ENCODE peak calls at places on chromosomes 6 and 20, in nine cellular contexts. One of them, this sample, is unnamed.

GRCh38 chr20:50930139-50931047 is 844 bp downstream of the ADNP start:
- DNase-seq in endothelial cell of umbilical vein: no peak
- DNase-seq in spleen: peak; percentile 91
- DNase-seq in stomach: peak; percentile 29
- DNase-seq in testis: no peak
- DNase-seq in IMR-90: no peak
- DNase-seq in A549: peak; percentile 9
- DNase-seq in K562: peak; percentile 30
- DNase-seq in Peyer's patch: peak; percentile 51
- DNase-seq in this sample: peak; percentile 30

GRCh38 chr20:48238326-48238725 is 453.0 kb upstream of the SULF2 start:
- DNase-seq in stomach: no peak
- DNase-seq in A549: no peak
- DNase-seq in Peyer's patch: no peak
- DNase-seq in spleen: no peak
- DNase-seq in testis: no peak
- DNase-seq in endothelial cell of umbilical vein: no peak
- DNase-seq in IMR-90: peak; percentile 54
- DNase-seq in K562: no peak
- DNase-seq in this sample: no peak

GRCh38 chr6:124119591-124119990 is 315.9 kb downstream of the NKAIN2 start:
- DNase-seq in testis: no peak
- DNase-seq in K562: no peak
- DNase-seq in endothelial cell of umbilical vein: no peak
- DNase-seq in IMR-90: no peak
- DNase-seq in stomach: no peak
- DNase-seq in A549: no peak
- DNase-seq in spleen: no peak
- DNase-seq in Peyer's patch: no peak
- DNase-seq in this sample: no peak

GRCh38 chr6:157240960-157241311 is 82.4 kb downstream of the TMEM242 start:
- DNase-seq in A549: no peak
- DNase-seq in spleen: peak; percentile 63
- DNase-seq in stomach: no peak
- DNase-seq in IMR-90: no peak
- DNase-seq in K562: no peak
- DNase-seq in endothelial cell of umbilical vein: no peak
- DNase-seq in Peyer's patch: no peak
- DNase-seq in testis: no peak
- DNase-seq in this sample: no peak

GRCh38 chr20:43711098-43711654 is 15.6 kb downstream of the GTSF1L start:
- DNase-seq in IMR-90: no peak
- DNase-seq in A549: no peak
- DNase-seq in endothelial cell of umbilical vein: no peak
- DNase-seq in K562: no peak
- DNase-seq in stomach: no peak
- DNase-seq in Peyer's patch: no peak
- DNase-seq in spleen: no peak
- DNase-seq in testis: no peak
- DNase-seq in this sample: no peak

GRCh38 chr20:53216856-53217576 is 244.9 kb downstream of the TSHZ2 start:
- DNase-seq in IMR-90: no peak
- DNase-seq in K562: peak; percentile 83
- DNase-seq in stomach: peak; percentile 83
- DNase-seq in endothelial cell of umbilical vein: peak; percentile 19
- DNase-seq in testis: peak; percentile 87
- DNase-seq in A549: peak; percentile 29
- DNase-seq in Peyer's patch: peak; percentile 85
- DNase-seq in spleen: peak; percentile 93
- DNase-seq in this sample: peak; percentile 86

GRCh38 chr6:369559-370431 is 21.8 kb upstream of the IRF4 start:
- DNase-seq in IMR-90: no peak
- DNase-seq in stomach: no peak
- DNase-seq in K562: no peak
- DNase-seq in testis: no peak
- DNase-seq in spleen: peak; percentile 69
- DNase-seq in endothelial cell of umbilical vein: no peak
- DNase-seq in A549: no peak
- DNase-seq in Peyer's patch: no peak
- DNase-seq in this sample: no peak

GRCh38 chr20:5788385-5788895 is 38.2 kb downstream of the SHLD1 start:
- DNase-seq in stomach: peak; percentile 80
- DNase-seq in spleen: peak; percentile 88
- DNase-seq in IMR-90: peak; percentile 91
- DNase-seq in endothelial cell of umbilical vein: peak; percentile 82
- DNase-seq in A549: peak; percentile 94
- DNase-seq in Peyer's patch: peak; percentile 92
- DNase-seq in testis: peak; percentile 94
- DNase-seq in K562: peak; percentile 72
- DNase-seq in this sample: peak; percentile 83

GRCh38 chr6:27205375-27206278 is 41.9 kb upstream of the PRSS16 start:
- DNase-seq in IMR-90: peak; percentile 24
- DNase-seq in K562: peak; percentile 53
- DNase-seq in endothelial cell of umbilical vein: no peak
- DNase-seq in stomach: no peak
- DNase-seq in Peyer's patch: no peak
- DNase-seq in testis: no peak
- DNase-seq in spleen: no peak
- DNase-seq in A549: no peak
- DNase-seq in this sample: no peak

GRCh38 chr6:127382413-127382812 is 39.0 kb upstream of the ECHDC1 start:
- DNase-seq in spleen: no peak
- DNase-seq in endothelial cell of umbilical vein: no peak
- DNase-seq in IMR-90: no peak
- DNase-seq in A549: no peak
- DNase-seq in K562: no peak
- DNase-seq in stomach: no peak
- DNase-seq in testis: no peak
- DNase-seq in Peyer's patch: no peak
- DNase-seq in this sample: no peak

GRCh38 chr6:168909288-168909687 is 344.4 kb downstream of the THBS2 start:
- DNase-seq in stomach: no peak
- DNase-seq in spleen: no peak
- DNase-seq in K562: no peak
- DNase-seq in A549: no peak
- DNase-seq in Peyer's patch: no peak
- DNase-seq in IMR-90: no peak
- DNase-seq in testis: no peak
- DNase-seq in endothelial cell of umbilical vein: no peak
- DNase-seq in this sample: no peak

GRCh38 chr6:31400467-31401289 is 2.7 kb upstream of the MICA start:
- DNase-seq in K562: peak; percentile 51
- DNase-seq in stomach: peak; percentile 86
- DNase-seq in Peyer's patch: peak; percentile 94
- DNase-seq in A549: peak; percentile 44
- DNase-seq in testis: peak; percentile 83
- DNase-seq in spleen: peak; percentile 96
- DNase-seq in endothelial cell of umbilical vein: peak; percentile 54
- DNase-seq in IMR-90: peak; percentile 34
- DNase-seq in this sample: peak; percentile 81

GRCh38 chr6:162973141-162973872 is 245.5 kb downstream of the PACRG start:
- DNase-seq in IMR-90: no peak
- DNase-seq in Peyer's patch: no peak
- DNase-seq in K562: no peak
- DNase-seq in stomach: no peak
- DNase-seq in spleen: no peak
- DNase-seq in testis: no peak
- DNase-seq in A549: no peak
- DNase-seq in endothelial cell of umbilical vein: no peak
- DNase-seq in this sample: no peak

GRCh38 chr20:24768226-24768625 is 180.8 kb upstream of the CST7 start:
- DNase-seq in K562: no peak
- DNase-seq in stomach: no peak
- DNase-seq in spleen: no peak
- DNase-seq in Peyer's patch: peak; percentile 11
- DNase-seq in testis: peak; percentile 4
- DNase-seq in endothelial cell of umbilical vein: no peak
- DNase-seq in IMR-90: no peak
- DNase-seq in A549: no peak
- DNase-seq in this sample: no peak

DNA sequence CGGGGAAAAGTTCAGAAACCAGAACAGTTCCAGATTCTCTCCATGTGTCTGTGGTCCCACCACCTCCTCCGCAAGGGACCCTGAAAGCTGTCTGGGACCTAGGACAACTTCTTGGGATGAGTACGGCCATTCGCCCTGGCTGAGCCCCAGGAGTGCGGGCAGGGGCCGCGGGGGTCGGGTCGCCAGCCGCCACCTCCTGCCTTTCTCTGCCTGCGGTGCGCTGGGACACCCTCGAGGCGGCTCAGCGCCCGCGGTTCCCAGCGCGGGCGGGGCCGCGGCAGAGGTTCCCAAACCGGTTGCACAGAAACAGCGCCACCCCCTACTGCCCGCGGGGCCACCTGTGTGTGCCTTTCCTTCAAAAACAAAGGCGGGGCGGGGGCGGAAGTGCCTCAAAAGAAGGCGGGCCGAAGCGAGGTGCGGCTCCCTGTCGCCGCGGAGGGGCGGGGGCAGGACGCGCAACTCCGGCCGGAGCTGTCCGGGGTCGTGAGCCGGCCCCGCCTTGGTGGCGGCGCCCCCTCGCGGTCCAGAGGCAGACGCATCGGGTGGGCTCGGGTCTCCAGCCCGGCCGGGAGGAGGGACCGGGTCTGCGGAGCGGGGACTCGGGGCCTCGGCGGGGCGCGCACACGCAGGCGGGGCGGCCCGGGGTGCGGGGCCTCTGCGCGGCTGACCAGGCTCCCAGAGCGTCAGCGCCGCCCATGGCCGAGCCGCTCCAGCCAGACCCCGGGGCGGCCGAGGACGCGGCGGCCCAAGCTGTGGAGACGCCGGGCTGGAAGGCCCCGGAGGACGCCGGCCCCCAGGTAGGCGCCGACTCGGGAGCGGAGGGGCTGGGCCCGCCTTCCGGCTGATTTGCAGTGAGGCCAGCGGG is at the start of gene HEBP2:
- DNase-seq in Peyer's patch: peak; percentile 98
- DNase-seq in stomach: peak; percentile 97
- DNase-seq in A549: peak; percentile 90
- DNase-seq in testis: peak; percentile 95
- DNase-seq in spleen: peak; percentile 99
- DNase-seq in IMR-90: peak; percentile 65
- DNase-seq in K562: peak; percentile 97
- DNase-seq in endothelial cell of umbilical vein: peak; percentile 86
- DNase-seq in this sample: peak; percentile 91
- TF ChIP-seq POLR2A in Peyer's patch: peak; percentile 86
- TF ChIP-seq POLR2A in stomach: no peak
- TF ChIP-seq POLR2A in A549: peak; percentile 25
- TF ChIP-seq POLR2A in testis: no peak
- TF ChIP-seq POLR2A in spleen: no peak
- TF ChIP-seq POLR2A in IMR-90: no peak
- TF ChIP-seq POLR2A in K562: peak; percentile 88
- TF ChIP-seq POLR2A in endothelial cell of umbilical vein: peak; percentile 61
- TF ChIP-seq POLR2A in this sample: peak; percentile 52

GRCh38 chr6:85460154-85460950 is 10.5 kb downstream of the NT5E start:
- DNase-seq in stomach: no peak
- DNase-seq in K562: no peak
- DNase-seq in IMR-90: no peak
- DNase-seq in endothelial cell of umbilical vein: peak; percentile 91
- DNase-seq in testis: no peak
- DNase-seq in spleen: no peak
- DNase-seq in A549: no peak
- DNase-seq in Peyer's patch: no peak
- DNase-seq in this sample: peak; percentile 31
- H3K27ac ChIP-seq in stomach: peak overlapping the region; percentile 58
- H3K27ac ChIP-seq in K562: no peak overlapping the region
- H3K27ac ChIP-seq in IMR-90: no peak overlapping the region
- H3K27ac ChIP-seq in endothelial cell of umbilical vein: peak overlapping the region; percentile 100
- H3K27ac ChIP-seq in testis: no peak overlapping the region
- H3K27ac ChIP-seq in spleen: peak overlapping the region; percentile 66
- H3K27ac ChIP-seq in A549: peak overlapping the region; percentile 85
- H3K27ac ChIP-seq in Peyer's patch: peak overlapping the region; percentile 41
- H3K27ac ChIP-seq in this sample: peak overlapping the region; percentile 70

GRCh38 chr6:43521836-43522235 is 4.9 kb downstream of the POLR1C start:
- DNase-seq in spleen: no peak
- DNase-seq in testis: no peak
- DNase-seq in Peyer's patch: no peak
- DNase-seq in A549: no peak
- DNase-seq in K562: no peak
- DNase-seq in IMR-90: no peak
- DNase-seq in endothelial cell of umbilical vein: no peak
- DNase-seq in stomach: no peak
- DNase-seq in this sample: no peak

GRCh38 chr6:43520097-43520496 is 3.2 kb downstream of the POLR1C start:
- DNase-seq in K562: no peak
- DNase-seq in IMR-90: no peak
- DNase-seq in endothelial cell of umbilical vein: no peak
- DNase-seq in testis: no peak
- DNase-seq in A549: no peak
- DNase-seq in stomach: no peak
- DNase-seq in Peyer's patch: no peak
- DNase-seq in spleen: no peak
- DNase-seq in this sample: no peak

GRCh38 chr6:43523282-43523681 is 6.4 kb downstream of the POLR1C start:
- DNase-seq in IMR-90: no peak
- DNase-seq in testis: no peak
- DNase-seq in spleen: no peak
- DNase-seq in Peyer's patch: no peak
- DNase-seq in A549: no peak
- DNase-seq in endothelial cell of umbilical vein: no peak
- DNase-seq in stomach: no peak
- DNase-seq in K562: no peak
- DNase-seq in this sample: no peak

GRCh38 chr6:43522547-43523263 is 5.8 kb downstream of the POLR1C start:
- DNase-seq in spleen: no peak
- DNase-seq in stomach: no peak
- DNase-seq in K562: no peak
- DNase-seq in endothelial cell of umbilical vein: no peak
- DNase-seq in Peyer's patch: no peak
- DNase-seq in testis: no peak
- DNase-seq in A549: no peak
- DNase-seq in IMR-90: no peak
- DNase-seq in this sample: no peak

GRCh38 chr6:43524483-43524961 is 7.6 kb downstream of the POLR1C start:
- DNase-seq in endothelial cell of umbilical vein: no peak
- DNase-seq in IMR-90: no peak
- DNase-seq in spleen: no peak
- DNase-seq in stomach: peak; percentile 44
- DNase-seq in Peyer's patch: peak; percentile 34
- DNase-seq in testis: no peak
- DNase-seq in K562: no peak
- DNase-seq in A549: no peak
- DNase-seq in this sample: no peak
- TF ChIP-seq POLR2A in endothelial cell of umbilical vein: no peak
- TF ChIP-seq POLR2A in IMR-90: no peak
- TF ChIP-seq POLR2A in spleen: no peak
- TF ChIP-seq POLR2A in stomach: no peak
- TF ChIP-seq POLR2A in Peyer's patch: no peak
- TF ChIP-seq POLR2A in testis: no peak
- TF ChIP-seq POLR2A in K562: peak; percentile 17
- TF ChIP-seq POLR2A in A549: no peak
- TF ChIP-seq POLR2A in this sample: no peak

DNA sequence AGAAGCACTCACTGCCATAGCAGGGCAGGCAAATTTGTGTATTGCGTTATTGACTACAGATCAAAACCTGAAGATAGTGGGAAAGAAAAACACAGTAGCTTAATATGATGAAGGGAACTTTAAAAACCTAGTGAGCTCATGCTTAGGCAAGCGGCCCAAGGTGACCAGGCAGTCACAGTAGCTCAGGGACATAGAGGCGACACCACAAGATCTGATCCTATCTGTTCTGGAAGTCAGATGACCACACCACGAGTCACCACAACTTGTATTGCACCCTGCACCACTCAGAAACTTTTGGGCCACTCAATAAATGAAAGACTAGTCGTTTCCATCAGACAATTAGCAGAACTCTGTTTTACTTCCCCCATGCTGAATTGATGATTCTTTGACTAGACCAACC is 4.9 kb downstream of the CLIC5 start:
- DNase-seq in A549: no peak
- DNase-seq in Peyer's patch: peak; percentile 52
- DNase-seq in IMR-90: no peak
- DNase-seq in stomach: no peak
- DNase-seq in endothelial cell of umbilical vein: no peak
- DNase-seq in K562: no peak
- DNase-seq in testis: no peak
- DNase-seq in spleen: no peak
- DNase-seq in this sample: no peak
- H3K27ac ChIP-seq in A549: no peak overlapping the region
- H3K27ac ChIP-seq in Peyer's patch: peak overlapping the region; percentile 87
- H3K27ac ChIP-seq in IMR-90: no peak overlapping the region
- H3K27ac ChIP-seq in stomach: no peak overlapping the region
- H3K27ac ChIP-seq in endothelial cell of umbilical vein: no peak overlapping the region
- H3K27ac ChIP-seq in K562: no peak overlapping the region
- H3K27ac ChIP-seq in testis: no peak overlapping the region
- H3K27ac ChIP-seq in spleen: no peak overlapping the region
- H3K27ac ChIP-seq in this sample: no peak overlapping the region